ENCODE peak calls at places on chromosome 14, in seven cellular contexts. One of them, this sample, is unnamed.

GRCh38 chr14:36773136-36773540 is 111.5 kb downstream of the PAX9 start:
- DNase-seq in WERI-Rb-1: no peak
- DNase-seq in osteoblast: no peak
- DNase-seq in cardiac fibroblast: no peak
- DNase-seq in pancreas: no peak
- DNase-seq in heart left ventricle: no peak
- DNase-seq in cardiac muscle cell: no peak
- DNase-seq in this sample: no peak

GRCh38 chr14:100406505-100407131 is 83.5 kb downstream of the SLC25A47 start:
- DNase-seq in WERI-Rb-1: no peak
- DNase-seq in osteoblast: no peak
- DNase-seq in cardiac fibroblast: peak
- DNase-seq in pancreas: no peak
- DNase-seq in heart left ventricle: no peak
- DNase-seq in cardiac muscle cell: no peak
- DNase-seq in this sample: peak

GRCh38 chr14:44279357-44279756 is 227.7 kb downstream of the FSCB start:
- DNase-seq in WERI-Rb-1: no peak
- DNase-seq in osteoblast: no peak
- DNase-seq in cardiac fibroblast: no peak
- DNase-seq in pancreas: no peak
- DNase-seq in heart left ventricle: no peak
- DNase-seq in cardiac muscle cell: no peak
- DNase-seq in this sample: no peak

GRCh38 chr14:77026930-77027537 is 1.5 kb downstream of the IRF2BPL start:
- DNase-seq in WERI-Rb-1: no peak
- DNase-seq in osteoblast: peak
- DNase-seq in cardiac fibroblast: peak
- DNase-seq in pancreas: peak
- DNase-seq in heart left ventricle: peak
- DNase-seq in cardiac muscle cell: peak
- DNase-seq in this sample: no peak

GRCh38 chr14:69404478-69404877 is 6.0 kb downstream of the SLC39A9 start:
- DNase-seq in WERI-Rb-1: no peak
- DNase-seq in osteoblast: no peak
- DNase-seq in cardiac fibroblast: no peak
- DNase-seq in pancreas: no peak
- DNase-seq in heart left ventricle: no peak
- DNase-seq in cardiac muscle cell: no peak
- DNase-seq in this sample: no peak

GRCh38 chr14:21092147-21093011 is 6.1 kb downstream of the ZNF219 start:
- DNase-seq in WERI-Rb-1: peak
- DNase-seq in osteoblast: peak
- DNase-seq in cardiac fibroblast: peak
- DNase-seq in pancreas: peak
- DNase-seq in heart left ventricle: peak
- DNase-seq in cardiac muscle cell: peak
- DNase-seq in this sample: no peak

GRCh38 chr14:34043627-34044372 is 92.9 kb upstream of the EGLN3 start:
- DNase-seq in WERI-Rb-1: no peak
- DNase-seq in osteoblast: no peak
- DNase-seq in cardiac fibroblast: no peak
- DNase-seq in pancreas: no peak
- DNase-seq in heart left ventricle: no peak
- DNase-seq in cardiac muscle cell: no peak
- DNase-seq in this sample: no peak

GRCh38 chr14:102249041-102249440 is 55.9 kb downstream of the MOK start:
- DNase-seq in WERI-Rb-1: no peak
- DNase-seq in osteoblast: peak
- DNase-seq in cardiac fibroblast: peak
- DNase-seq in pancreas: no peak
- DNase-seq in heart left ventricle: no peak
- DNase-seq in cardiac muscle cell: peak
- DNase-seq in this sample: peak

GRCh38 chr14:50560929-50561280 is 960 bp downstream of the ATL1 start:
- DNase-seq in WERI-Rb-1: peak
- DNase-seq in osteoblast: no peak
- DNase-seq in cardiac fibroblast: peak
- DNase-seq in pancreas: peak
- DNase-seq in heart left ventricle: peak
- DNase-seq in cardiac muscle cell: peak
- DNase-seq in this sample: no peak

GRCh38 chr14:106211489-106211888 is 685.1 kb downstream of the TMEM121 start:
- DNase-seq in WERI-Rb-1: no peak
- DNase-seq in osteoblast: no peak
- DNase-seq in cardiac fibroblast: no peak
- DNase-seq in pancreas: no peak
- DNase-seq in heart left ventricle: no peak
- DNase-seq in cardiac muscle cell: no peak
- DNase-seq in this sample: no peak

GRCh38 chr14:20295067-20295466 is 10.7 kb downstream of the TTC5 start:
- DNase-seq in WERI-Rb-1: no peak
- DNase-seq in osteoblast: no peak
- DNase-seq in cardiac fibroblast: no peak
- DNase-seq in pancreas: no peak
- DNase-seq in heart left ventricle: no peak
- DNase-seq in cardiac muscle cell: no peak
- DNase-seq in this sample: no peak

GRCh38 chr14:22358726-22359125 is 230.3 kb downstream of the DAD1 start:
- DNase-seq in WERI-Rb-1: no peak
- DNase-seq in osteoblast: no peak
- DNase-seq in cardiac fibroblast: no peak
- DNase-seq in pancreas: no peak
- DNase-seq in heart left ventricle: no peak
- DNase-seq in cardiac muscle cell: no peak
- DNase-seq in this sample: no peak

GRCh38 chr14:33285902-33286700 is 347.4 kb downstream of the NPAS3 start:
- DNase-seq in WERI-Rb-1: no peak
- DNase-seq in osteoblast: no peak
- DNase-seq in cardiac fibroblast: no peak
- DNase-seq in pancreas: no peak
- DNase-seq in heart left ventricle: no peak
- DNase-seq in cardiac muscle cell: no peak
- DNase-seq in this sample: no peak

GRCh38 chr14:77320238-77320935 is at the start of gene POMT2:
- DNase-seq in WERI-Rb-1: peak
- DNase-seq in osteoblast: peak
- DNase-seq in cardiac fibroblast: peak
- DNase-seq in pancreas: peak
- DNase-seq in heart left ventricle: peak
- DNase-seq in cardiac muscle cell: peak
- DNase-seq in this sample: peak

GRCh38 chr14:77889971-77890442 is 90.1 kb downstream of the ADCK1 start:
- DNase-seq in WERI-Rb-1: no peak
- DNase-seq in osteoblast: peak
- DNase-seq in cardiac fibroblast: peak
- DNase-seq in pancreas: no peak
- DNase-seq in heart left ventricle: no peak
- DNase-seq in cardiac muscle cell: peak
- DNase-seq in this sample: peak

GRCh38 chr14:74917646-74918081 is 5.4 kb downstream of the RPS6KL1 start:
- DNase-seq in WERI-Rb-1: no peak
- DNase-seq in osteoblast: peak
- DNase-seq in cardiac fibroblast: peak
- DNase-seq in pancreas: no peak
- DNase-seq in heart left ventricle: peak
- DNase-seq in cardiac muscle cell: peak
- DNase-seq in this sample: no peak

GRCh38 chr14:101102875-101103274 is 199.4 kb upstream of the RTL1 start:
- DNase-seq in WERI-Rb-1: no peak
- DNase-seq in osteoblast: peak
- DNase-seq in cardiac fibroblast: no peak
- DNase-seq in pancreas: no peak
- DNase-seq in heart left ventricle: peak
- DNase-seq in cardiac muscle cell: no peak
- DNase-seq in this sample: no peak

GRCh38 chr14:104423715-104424405 is 155.7 kb upstream of the C14orf180 start:
- DNase-seq in WERI-Rb-1: no peak
- DNase-seq in osteoblast: peak
- DNase-seq in cardiac fibroblast: no peak
- DNase-seq in pancreas: no peak
- DNase-seq in heart left ventricle: no peak
- DNase-seq in cardiac muscle cell: no peak
- DNase-seq in this sample: no peak

GRCh38 chr14:51914310-51914709 is 53.9 kb downstream of the GNG2 start:
- DNase-seq in WERI-Rb-1: no peak
- DNase-seq in osteoblast: no peak
- DNase-seq in cardiac fibroblast: no peak
- DNase-seq in pancreas: no peak
- DNase-seq in heart left ventricle: no peak
- DNase-seq in cardiac muscle cell: no peak
- DNase-seq in this sample: no peak
- H3K4me3 ChIP-seq in WERI-Rb-1: no peak
- H3K4me3 ChIP-seq in osteoblast: no peak
- H3K4me3 ChIP-seq in cardiac fibroblast: no peak
- H3K4me3 ChIP-seq in pancreas: no peak
- H3K4me3 ChIP-seq in heart left ventricle: no peak
- H3K4me3 ChIP-seq in cardiac muscle cell: no peak
- H3K4me3 ChIP-seq in this sample: no peak

DNA sequence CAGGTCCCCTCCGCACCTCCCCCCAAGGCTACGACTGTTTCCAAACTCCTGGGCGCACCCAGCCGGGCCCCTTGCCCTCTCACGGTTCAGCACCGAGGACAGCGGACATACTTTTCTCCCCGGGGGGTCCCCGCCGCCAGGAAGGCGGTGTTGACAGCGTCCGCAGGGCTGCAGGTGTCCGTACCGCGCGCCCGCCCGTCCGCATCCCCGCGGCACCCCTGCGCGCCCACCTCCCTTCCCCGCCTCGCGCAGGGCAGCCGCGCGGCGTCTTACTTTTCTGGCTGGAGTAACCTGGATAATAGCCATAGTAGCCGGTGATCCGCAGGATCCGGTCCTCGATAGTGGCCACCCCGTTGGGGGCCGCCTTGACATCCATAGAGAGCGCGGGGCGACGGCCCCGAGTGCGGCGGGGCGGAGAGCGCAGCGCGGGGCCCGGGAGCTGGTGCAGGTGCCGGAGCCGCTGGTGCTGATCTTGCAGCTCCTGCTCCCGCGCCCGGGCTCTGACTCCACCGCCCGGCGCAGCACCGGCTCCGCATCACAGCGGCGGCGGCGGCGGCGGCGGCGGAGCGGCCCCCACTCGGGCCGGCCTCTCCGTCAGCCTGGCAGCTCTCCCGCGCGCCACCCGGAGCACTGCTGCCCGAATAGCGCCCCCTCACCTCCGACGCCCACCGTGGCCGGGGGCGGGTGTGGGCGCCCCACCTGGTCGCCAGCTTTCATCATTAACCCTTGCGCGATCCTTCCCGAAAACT is at the start of gene SLC35F4:
- DNase-seq in WERI-Rb-1: peak
- DNase-seq in osteoblast: peak
- DNase-seq in cardiac fibroblast: peak
- DNase-seq in pancreas: peak
- DNase-seq in heart left ventricle: peak
- DNase-seq in cardiac muscle cell: peak
- DNase-seq in this sample: no peak
- H3K4me3 ChIP-seq in WERI-Rb-1: peak
- H3K4me3 ChIP-seq in osteoblast: no peak
- H3K4me3 ChIP-seq in cardiac fibroblast: no peak
- H3K4me3 ChIP-seq in pancreas: no peak
- H3K4me3 ChIP-seq in heart left ventricle: no peak
- H3K4me3 ChIP-seq in cardiac muscle cell: peak
- H3K4me3 ChIP-seq in this sample: peak

DNA sequence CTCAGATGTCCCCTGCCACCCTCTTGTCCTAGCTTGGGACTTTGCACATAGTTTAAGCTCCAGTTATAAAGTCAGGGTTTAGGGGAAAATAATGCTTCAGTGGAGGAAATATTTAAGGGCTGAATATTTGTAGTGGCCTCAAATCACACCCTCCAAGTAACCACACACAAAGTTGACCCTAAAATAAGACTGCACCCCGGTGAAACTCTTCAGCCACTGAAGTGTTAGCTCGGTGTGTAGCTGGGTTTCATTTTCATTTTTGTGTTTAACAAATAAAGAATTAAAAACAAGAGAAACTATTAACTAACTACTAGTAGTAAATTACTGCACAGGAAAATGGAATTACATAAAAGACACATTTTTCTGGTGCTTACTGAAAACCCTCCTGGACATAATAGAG is 14.8 kb upstream of the BCL11B start:
- DNase-seq in WERI-Rb-1: no peak
- DNase-seq in osteoblast: peak
- DNase-seq in cardiac fibroblast: no peak
- DNase-seq in pancreas: no peak
- DNase-seq in heart left ventricle: no peak
- DNase-seq in cardiac muscle cell: no peak
- DNase-seq in this sample: no peak
- H3K4me3 ChIP-seq in WERI-Rb-1: no peak
- H3K4me3 ChIP-seq in osteoblast: no peak
- H3K4me3 ChIP-seq in cardiac fibroblast: no peak
- H3K4me3 ChIP-seq in pancreas: no peak
- H3K4me3 ChIP-seq in heart left ventricle: no peak
- H3K4me3 ChIP-seq in cardiac muscle cell: no peak
- H3K4me3 ChIP-seq in this sample: no peak

DNA sequence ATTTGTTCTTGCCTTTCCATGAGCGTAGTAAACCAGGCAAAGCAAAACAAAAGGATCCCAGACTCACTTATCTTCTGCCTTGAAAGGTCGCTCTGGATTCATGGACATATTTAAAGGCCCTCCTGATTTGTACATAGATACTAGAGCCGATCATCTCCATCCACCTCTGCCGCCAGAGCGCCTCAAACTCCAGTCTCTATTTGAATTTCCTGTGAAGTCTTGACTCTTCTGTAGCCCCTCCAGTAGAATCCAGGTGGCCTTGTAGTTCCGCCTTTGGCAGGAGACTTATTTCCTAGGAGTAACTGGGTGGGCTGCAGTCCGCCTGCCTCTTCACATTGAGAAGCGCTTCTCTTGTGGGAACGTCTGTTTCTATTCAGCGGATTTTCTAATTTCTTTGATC is 8.8 kb upstream of the SIX1 start:
- DNase-seq in WERI-Rb-1: no peak
- DNase-seq in osteoblast: no peak
- DNase-seq in cardiac fibroblast: no peak
- DNase-seq in pancreas: no peak
- DNase-seq in heart left ventricle: no peak
- DNase-seq in cardiac muscle cell: no peak
- DNase-seq in this sample: no peak
- H3K4me3 ChIP-seq in WERI-Rb-1: no peak
- H3K4me3 ChIP-seq in osteoblast: peak
- H3K4me3 ChIP-seq in cardiac fibroblast: peak
- H3K4me3 ChIP-seq in pancreas: no peak
- H3K4me3 ChIP-seq in heart left ventricle: no peak
- H3K4me3 ChIP-seq in cardiac muscle cell: peak
- H3K4me3 ChIP-seq in this sample: peak

GRCh38 chr14:94486883-94487282 is 10.9 kb upstream of the SERPINA9 start:
- DNase-seq in WERI-Rb-1: no peak
- DNase-seq in osteoblast: no peak
- DNase-seq in cardiac fibroblast: no peak
- DNase-seq in pancreas: no peak
- DNase-seq in heart left ventricle: no peak
- DNase-seq in cardiac muscle cell: no peak
- DNase-seq in this sample: no peak
- H3K4me3 ChIP-seq in WERI-Rb-1: no peak
- H3K4me3 ChIP-seq in osteoblast: peak
- H3K4me3 ChIP-seq in cardiac fibroblast: no peak
- H3K4me3 ChIP-seq in pancreas: no peak
- H3K4me3 ChIP-seq in heart left ventricle: no peak
- H3K4me3 ChIP-seq in cardiac muscle cell: no peak
- H3K4me3 ChIP-seq in this sample: peak